ENCODE peak calls at places on chromosomes 16 and 17, in five cellular contexts. U is fibroblast of lung, D is HCT116, P is ascending aorta, N is brain microvascular endothelial cell. E is an unnamed sample. For H3K36me3, the result is how much of the 10 kb centered on the place peaks cover.

GRCh38 chr16:80366023-80366422 is 174.8 kb upstream of the DYNLRB2 start:
- DNase-seq in U (peak), N (no peak), D (no peak), P (no peak), E (no peak)

GRCh38 chr16:55662641-55663040 is 6.9 kb downstream of the SLC6A2 start:
- DNase-seq in U (no peak), P (no peak), N (no peak), D (no peak), E (no peak)

GRCh38 chr17:60065136-60065535 is 13.6 kb downstream of the HEATR6 start:
- DNase-seq in P (no peak), D (no peak), U (peak), N (no peak), E (no peak)

GRCh38 chr16:54174750-54175149 is 111.8 kb downstream of the IRX3 start:
- DNase-seq in U (no peak), N (no peak), P (no peak), D (no peak), E (no peak)

GRCh38 chr16:58157239-58157638 is 28.1 kb upstream of the CFAP20 start:
- DNase-seq in D (no peak), U (no peak), P (no peak), N (no peak), E (no peak)

GRCh38 chr16:48531011-48531962 is 78.7 kb downstream of the N4BP1 start:
- DNase-seq in N (no peak), U (no peak), D (no peak), P (no peak), E (no peak)

GRCh38 chr17:77961741-77962140 is 3.2 kb downstream of the TNRC6C start:
- DNase-seq in D (no peak), P (no peak), N (no peak), U (peak), E (no peak)

GRCh38 chr17:20920813-20921199 is 122.0 kb downstream of the USP22 start:
- DNase-seq in U (peak), N (peak), D (no peak), P (no peak), E (peak)

GRCh38 chr17:83105512-83105911 is 26.1 kb downstream of the METRNL start:
- DNase-seq in P (no peak), D (no peak), U (no peak), N (no peak), E (no peak)

GRCh38 chr17:41906465-41907184 is 12.1 kb downstream of the ACLY start:
- DNase-seq in P (no peak), N (no peak), U (peak), D (no peak), E (no peak)

GRCh38 chr16:47230296-47230695 is 86.6 kb upstream of the NETO2 start:
- DNase-seq in U (no peak), D (no peak), P (no peak), N (no peak), E (no peak)

GRCh38 chr16:3004319-3004718 is 8.4 kb upstream of the CLDN9 start:
- DNase-seq in N (no peak), P (no peak), U (no peak), D (no peak), E (no peak)

GRCh38 chr16:4136229-4136813 is 20.1 kb upstream of the ADCY9 start:
- DNase-seq in P (no peak), U (no peak), D (peak), N (no peak), E (peak)

GRCh38 chr16:81151648-81152047 is 55.5 kb upstream of the GCSH start:
- DNase-seq in N (no peak), D (no peak), P (no peak), U (no peak), E (no peak)

GRCh38 chr17:1486802-1487695 is 5.4 kb downstream of the MYO1C start:
- DNase-seq in U (peak), N (peak), P (peak), D (peak), E (no peak)

GRCh38 chr17:55407641-55408566 is 13.7 kb downstream of the MMD start:
- DNase-seq in N (no peak), U (no peak), D (no peak), P (no peak), E (no peak)

GRCh38 chr16:47905771-47906170 is 250.0 kb downstream of the ABCC12 start:
- DNase-seq in D (no peak), U (peak), P (no peak), N (peak), E (no peak)

GRCh38 chr17:82614095-82614631 is 34.1 kb downstream of the WDR45B start:
- DNase-seq in U (no peak), N (no peak), D (no peak), P (no peak), E (no peak)

GRCh38 chr16:85580684-85581083 is 32.4 kb upstream of the GSE1 start:
- DNase-seq in D (no peak), U (no peak), P (no peak), N (no peak), E (no peak)

GRCh38 chr17:49214665-49215360 is 4.3 kb downstream of the ABI3 start:
- DNase-seq in U (no peak), P (no peak), D (no peak), N (no peak), E (no peak)

GRCh38 chr17:32123782-32124181 is 18.5 kb upstream of the RHOT1 start:
- DNase-seq in P (no peak), N (peak), D (no peak), U (no peak), E (no peak)

GRCh38 chr17:20046629-20047028 is 37.5 kb downstream of the SPECC1 start:
- DNase-seq in U (no peak), D (no peak), N (no peak), P (no peak), E (no peak)

GRCh38 chr16:86575754-86576557 is 2.4 kb upstream of the FOXL1 start:
- DNase-seq in P (peak), N (peak), U (peak), D (peak), E (peak)

GRCh38 chr17:42670199-42670924 is 6.4 kb downstream of the PLEKHH3 start:
- DNase-seq in D (no peak), N (no peak), U (no peak), P (no peak), E (no peak)

GRCh38 chr16:86512860-86513470 is 2.6 kb downstream of the FOXF1 start:
- DNase-seq in P (no peak), N (no peak), D (no peak), U (no peak), E (no peak)

GRCh38 chr17:1617620-1618174 is 10.9 kb downstream of the SLC43A2 start:
- DNase-seq in D (peak), U (peak), N (peak), P (no peak), E (peak)

GRCh38 chr16:54538241-54538640 is 251.7 kb upstream of the IRX3 start:
- DNase-seq in U (no peak), P (no peak), N (no peak), D (no peak), E (no peak)

GRCh38 chr17:69142473-69142802 is 743 bp upstream of the ABCA6 start:
- DNase-seq in N (peak), P (no peak), D (no peak), U (peak), E (no peak)

GRCh38 chr17:77869665-77870132 is 88.8 kb upstream of the TNRC6C start:
- DNase-seq in U (no peak), D (no peak), N (no peak), P (no peak), E (no peak)

GRCh38 chr16:74304835-74305176 is 8.2 kb downstream of the PSMD7 start:
- DNase-seq in N (no peak), D (no peak), U (no peak), P (no peak), E (no peak)

GRCh38 chr16:74302341-74302740 is 5.7 kb downstream of the PSMD7 start:
- DNase-seq in U (no peak), N (no peak), P (no peak), D (no peak), E (no peak)

GRCh38 chr16:74305978-74306784 is 9.6 kb downstream of the PSMD7 start:
- DNase-seq in D (no peak), P (no peak), N (no peak), U (no peak), E (no peak)

GRCh38 chr16:74305286-74305685 is 8.7 kb downstream of the PSMD7 start:
- DNase-seq in N (no peak), P (no peak), U (no peak), D (no peak), E (no peak)

GRCh38 chr16:74304164-74304834 is 7.7 kb downstream of the PSMD7 start:
- DNase-seq in D (no peak), N (no peak), U (no peak), P (no peak), E (no peak)
- TF ChIP-seq CTCF in D (peak), N (peak), U (peak), P (no peak), E (peak)

DNA sequence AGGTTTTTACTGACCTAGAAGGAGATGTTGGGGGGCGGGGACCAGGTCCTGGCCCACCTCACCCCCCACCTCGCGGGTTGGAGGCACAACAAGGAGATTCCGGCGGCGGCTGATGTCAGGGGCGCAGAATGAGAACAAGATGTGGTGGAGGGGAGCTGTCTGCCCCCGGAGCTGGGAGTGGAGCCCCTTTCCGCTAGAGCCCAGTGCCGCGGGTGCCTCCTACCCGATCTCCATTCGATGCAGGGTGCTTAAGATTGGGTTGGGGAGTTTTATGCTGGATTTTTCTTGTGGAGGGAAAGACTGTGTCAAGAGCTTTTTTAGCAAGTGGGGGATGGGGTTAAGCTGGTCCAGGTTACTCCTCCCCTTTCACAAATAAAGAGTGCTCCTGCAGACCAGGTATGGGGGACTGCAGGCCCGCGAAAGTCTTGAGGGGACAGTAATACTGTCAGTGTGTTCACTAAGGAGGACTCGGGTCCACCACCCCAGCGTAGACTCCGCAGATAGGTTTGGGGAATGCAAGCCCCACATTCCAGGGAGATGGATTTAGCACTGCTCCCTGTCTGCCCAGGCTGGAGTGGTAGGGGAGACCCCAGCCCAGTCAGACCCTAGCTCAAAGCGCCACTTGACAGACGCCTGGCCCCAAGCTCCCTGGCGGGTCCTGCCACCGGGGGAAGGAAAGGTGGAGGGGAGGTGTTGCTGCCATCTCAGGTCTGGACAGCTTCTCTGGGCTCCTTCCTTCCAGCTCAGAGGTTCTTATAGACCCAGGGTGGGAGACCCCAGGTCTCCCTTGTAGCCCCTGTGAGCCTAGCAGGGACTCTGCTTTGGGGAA is 2.0 kb downstream of the CACNA1G start:
- DNase-seq in U (no peak), N (no peak), D (no peak), P (no peak), E (no peak)
- H3K4me3 ChIP-seq in U (no peak), N (no peak), D (no peak), P (peak), E (no peak)

DNA sequence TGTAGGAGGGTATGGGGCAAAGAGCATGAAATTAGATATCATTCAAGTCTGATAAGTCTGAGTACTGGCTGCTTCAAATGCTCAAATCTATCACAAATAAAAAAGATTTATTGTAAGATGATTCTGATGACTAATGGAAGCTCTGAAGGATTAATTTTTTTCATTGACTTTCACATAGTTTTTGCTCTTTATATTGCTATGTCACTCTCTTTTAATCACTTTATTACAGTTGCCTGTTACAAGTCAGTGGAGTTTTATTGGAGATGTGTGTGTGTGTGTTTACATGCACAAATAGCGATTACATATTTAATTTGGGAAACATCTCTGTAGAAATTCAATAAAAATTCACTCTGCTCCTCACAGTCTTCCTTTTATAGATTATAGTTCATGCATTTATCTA is 15.0 kb downstream of the MAP2K4 start:
- DNase-seq in D (no peak), U (no peak), N (no peak), P (no peak), E (no peak)
- H3K36me3 ChIP-seq in D (under half), U (under half), N (under half), P (under half), E (under half)

DNA sequence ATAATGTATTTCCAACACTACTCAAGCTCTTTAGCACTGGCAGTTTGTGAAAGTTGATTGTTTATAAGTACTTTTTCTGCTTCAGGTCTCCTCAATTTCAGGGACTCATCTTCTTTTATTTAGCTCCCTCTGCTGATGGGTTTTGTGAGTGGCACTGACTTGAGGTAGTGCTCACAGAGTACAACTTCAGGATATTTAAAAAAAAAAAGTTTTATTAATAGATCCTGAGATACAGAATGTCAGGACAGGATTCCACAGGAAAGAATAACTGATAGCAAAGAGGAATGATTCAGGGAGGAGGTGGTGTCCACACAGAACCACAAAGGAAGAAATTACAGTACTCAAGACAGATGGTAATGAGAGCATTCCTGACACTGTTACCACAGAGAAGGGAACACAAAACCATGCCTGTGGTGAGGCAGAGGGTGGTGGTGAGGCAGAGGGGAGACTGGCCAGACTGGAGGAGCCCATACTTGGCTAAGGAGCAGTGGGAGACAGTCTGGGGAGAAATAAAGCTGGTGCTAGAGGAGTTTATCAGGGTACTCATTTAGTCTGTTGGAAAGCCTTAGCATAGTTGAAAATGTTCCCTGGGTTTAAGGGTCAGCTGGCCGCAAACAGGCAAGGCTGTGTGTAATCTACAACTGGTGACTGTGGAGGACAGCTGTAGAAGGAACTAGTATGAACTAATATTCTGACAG is 63.7 kb downstream of the SPAG9 start:
- DNase-seq in U (peak), D (peak), P (no peak), N (peak), E (peak)
- TF ChIP-seq CTCF in U (peak), D (peak), P (peak), N (peak), E (peak)

GRCh38 chr17:58232707-58233156 is 5.7 kb upstream of the LPO start:
- DNase-seq in P (no peak), N (peak), D (no peak), U (peak), E (peak)
- H3K4me3 ChIP-seq in P (no peak), N (no peak), D (no peak), U (no peak), E (no peak)

GRCh38 chr17:81561494-81561885 is 9.3 kb upstream of the FAAP100 start:
- DNase-seq in P (no peak), U (peak), D (no peak), N (peak), E (no peak)
- H3K36me3 ChIP-seq in P (half or more), U (under half), D (half or more), N (half or more), E (under half)

GRCh38 chr16:56960681-56961281 is 969 bp upstream of the CETP start:
- DNase-seq in P (no peak), U (no peak), D (no peak), N (no peak), E (no peak)

GRCh38 chr16:56961386-56961785 is 364 bp upstream of the CETP start:
- DNase-seq in N (no peak), D (no peak), P (no peak), U (no peak), E (no peak)

GRCh38 chr16:56953006-56953405 is 8.7 kb upstream of the CETP start:
- DNase-seq in N (no peak), P (no peak), U (no peak), D (no peak), E (no peak)

GRCh38 chr16:56956076-56956475 is 5.7 kb upstream of the CETP start:
- DNase-seq in D (no peak), U (no peak), N (no peak), P (no peak), E (no peak)

DNA sequence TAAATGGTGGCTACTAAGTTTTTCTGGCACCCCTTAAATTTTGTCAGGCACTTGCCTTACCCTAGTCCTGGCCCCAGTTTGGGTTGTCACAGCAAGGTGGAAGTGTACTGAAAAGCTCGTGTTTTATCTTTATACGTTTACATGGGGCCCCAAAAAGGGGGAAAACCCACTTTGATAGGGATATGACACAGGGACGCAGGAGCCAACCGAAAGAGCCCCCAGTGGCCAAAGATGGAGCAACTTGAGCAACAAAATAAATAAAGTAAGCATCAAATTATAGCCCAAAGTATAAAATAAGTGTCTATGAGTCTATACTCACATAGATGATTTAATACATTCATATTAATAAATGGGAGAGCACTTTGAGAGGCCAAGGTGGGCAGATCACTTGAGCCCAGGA is 5.0 kb upstream of the CETP start:
- DNase-seq in D (no peak), N (no peak), U (no peak), P (no peak), E (no peak)
- TF ChIP-seq CTCF in D (peak), N (peak), U (peak), P (no peak), E (no peak)